ENCODE peak calls at places on chromosomes 13 and 19, in five cellular contexts. X is CD4-positive, CD25-positive, alpha-beta regulatory T cell; I is HCEC 1CT; H is ELF-1; Y is epithelial cell of esophagus. D is an unnamed sample.

GRCh38 chr13:75376792-75377402 is 105.1 kb downstream of the TBC1D4 start:
- DNase-seq in X (no peak), I (no peak), H (no peak), Y (no peak), D (no peak)

GRCh38 chr13:24746618-24747247 is 17.2 kb upstream of the RNF17 start:
- DNase-seq in X (no peak), I (no peak), H (peak), Y (peak), D (peak)

GRCh38 chr19:56142087-56142787 is 1.1 kb downstream of the ZNF444 start:
- DNase-seq in X (no peak), I (no peak), H (peak), Y (peak), D (no peak)

GRCh38 chr19:35220315-35220921 is 8.1 kb downstream of the FAM187B start:
- DNase-seq in X (no peak), I (no peak), H (peak), Y (no peak), D (no peak)

GRCh38 chr13:100035936-100036335 is 53.0 kb upstream of the PCCA start:
- DNase-seq in X (no peak), I (no peak), H (no peak), Y (peak), D (no peak)

GRCh38 chr19:13795595-13796300 is 505 bp downstream of the ZSWIM4 start:
- DNase-seq in X (no peak), I (no peak), H (no peak), Y (peak), D (peak)

GRCh38 chr19:4844348-4845179 is 13.1 kb upstream of the TICAM1 start:
- DNase-seq in X (no peak), I (no peak), H (no peak), Y (no peak), D (no peak)

GRCh38 chr13:19596960-19597361 is 35.6 kb upstream of the TPTE2 start:
- DNase-seq in X (no peak), I (peak), H (no peak), Y (peak), D (no peak)